ENCODE peak calls at places on chromosomes 5 and 9, in eight cellular contexts. H is pancreas; N is cardiac fibroblast; O is A172; W is CD8-positive, alpha-beta memory T cell; T is transverse colon; E is tibial nerve; C is T-helper 1 cell. B is an unnamed sample.

GRCh38 chr5:72167790-72168189 is 60.5 kb downstream of the MAP1B start:
- DNase-seq in N (peak; percentile 44), H (no peak), T (no peak), W (no peak), C (no peak), E (no peak), O (no peak), B (no peak)

GRCh38 chr5:88666761-88667186 is 216.2 kb downstream of the MEF2C start:
- DNase-seq in E (no peak), T (no peak), W (no peak), N (peak; percentile 22), H (no peak), O (peak; percentile 44), C (no peak), B (no peak)

GRCh38 chr5:3490962-3491477 is 104.6 kb upstream of the IRX1 start:
- DNase-seq in N (no peak), O (no peak), T (no peak), W (no peak), H (no peak), E (no peak), C (no peak), B (no peak)

GRCh38 chr9:136837146-136837855 is 5.0 kb upstream of the AJM1 start:
- DNase-seq in C (no peak), H (no peak), O (no peak), T (no peak), W (no peak), N (no peak), E (no peak), B (no peak)

GRCh38 chr5:74272019-74272775 is 368.3 kb downstream of the ENC1 start:
- DNase-seq in C (no peak), N (peak; percentile 19), O (peak; percentile 51), T (no peak), H (no peak), E (no peak), W (no peak), B (no peak)

GRCh38 chr5:143471041-143471509 is 67.6 kb upstream of the NR3C1 start:
- DNase-seq in H (no peak), E (no peak), O (peak; percentile 29), T (no peak), N (peak; percentile 58), W (no peak), C (no peak), B (no peak)

GRCh38 chr9:99255651-99256050 is 33.6 kb downstream of the SEC61B start:
- DNase-seq in C (no peak), E (no peak), W (no peak), N (no peak), H (no peak), T (no peak), O (no peak), B (no peak)

GRCh38 chr9:81499021-81499454 is 190.3 kb downstream of the TLE1 start:
- DNase-seq in N (peak; percentile 78), O (peak; percentile 41), H (no peak), W (no peak), C (no peak), T (no peak), E (peak; percentile 68), B (no peak)

GRCh38 chr5:175681975-175682354 is 24.1 kb downstream of the HRH2 start:
- DNase-seq in N (no peak), T (no peak), O (no peak), E (no peak), W (no peak), C (no peak), H (peak; percentile 49), B (no peak)

GRCh38 chr9:101737705-101738565 is 512 bp downstream of the GRIN3A start:
- DNase-seq in W (no peak), H (peak; percentile 60), O (no peak), C (no peak), T (no peak), N (peak; percentile 1), E (no peak), B (peak; percentile 9)

GRCh38 chr5:160280384-160281090 is 31.8 kb downstream of the CCNJL start:
- DNase-seq in W (no peak), N (no peak), O (no peak), C (no peak), T (peak; percentile 64), E (no peak), H (no peak), B (no peak)

GRCh38 chr9:35135988-35136387 is 20.3 kb upstream of the ATOSB start:
- DNase-seq in W (no peak), T (no peak), H (no peak), N (no peak), E (no peak), O (no peak), C (no peak), B (no peak)

GRCh38 chr5:54632131-54632551 is 114.6 kb downstream of the SNX18 start:
- DNase-seq in W (no peak), N (no peak), T (no peak), E (no peak), C (no peak), H (no peak), O (no peak), B (no peak)

GRCh38 chr5:179294131-179294780 is 51.0 kb downstream of the ADAMTS2 start:
- DNase-seq in W (no peak), O (no peak), H (peak; percentile 42), E (no peak), C (no peak), T (no peak), N (no peak), B (no peak)

GRCh38 chr5:95390812-95391492 is at the start of gene FAM81B:
- DNase-seq in C (no peak), E (no peak), T (no peak), H (no peak), N (peak; percentile 65), W (no peak), O (no peak), B (no peak)

GRCh38 chr5:154756203-154756870 is 1.2 kb downstream of the LARP1 start:
- DNase-seq in T (peak; percentile 60), E (no peak), H (peak; percentile 79), N (peak; percentile 37), O (no peak), W (peak; percentile 49), C (peak; percentile 9), B (no peak)

GRCh38 chr5:151034422-151035379 is 14.3 kb downstream of the GPX3 start:
- DNase-seq in N (peak; percentile 38), O (no peak), C (no peak), W (no peak), H (no peak), T (no peak), E (no peak), B (no peak)

GRCh38 chr9:116605904-116606341 is 81.2 kb upstream of the TRIM32 start:
- DNase-seq in T (no peak), E (no peak), N (no peak), H (no peak), C (no peak), W (no peak), O (no peak), B (no peak)

GRCh38 chr9:131254107-131254491 is 22.2 kb downstream of the FAM78A start:
- DNase-seq in E (no peak), W (no peak), H (no peak), O (no peak), T (peak; percentile 33), C (no peak), N (no peak), B (no peak)

GRCh38 chr9:112033237-112034215 is 136.9 kb downstream of the UGCG start:
- DNase-seq in E (no peak), T (no peak), N (no peak), C (no peak), O (no peak), W (no peak), H (no peak), B (no peak)

GRCh38 chr5:108654042-108654441 is 93.7 kb upstream of the FER start:
- DNase-seq in C (no peak), N (peak; percentile 57), E (no peak), O (peak; percentile 9), H (no peak), T (no peak), W (no peak), B (no peak)

GRCh38 chr9:123299558-123300126 is 31.3 kb upstream of the STRBP start:
- DNase-seq in N (no peak), T (no peak), E (no peak), W (no peak), H (no peak), O (no peak), C (no peak), B (no peak)

GRCh38 chr9:121839726-121840500 is 188.5 kb downstream of the DAB2IP start:
- DNase-seq in E (no peak), H (no peak), O (no peak), C (no peak), N (no peak), T (no peak), W (no peak), B (no peak)

GRCh38 chr5:147485046-147485445 is 24.8 kb downstream of the DPYSL3 start:
- DNase-seq in N (peak; percentile 42), E (no peak), C (no peak), T (no peak), W (no peak), O (no peak), H (no peak), B (no peak)

GRCh38 chr5:69001605-69002004 is 92.2 kb upstream of the SLC30A5 start:
- DNase-seq in O (no peak), N (no peak), H (no peak), T (no peak), C (no peak), W (no peak), E (no peak), B (no peak)

B was measured in NCI-H1930.